ENCODE peak calls at places on chromosomes 2 and 18, in seven cellular contexts. T is activated CD8-positive, alpha-beta memory T cell treated with anti-CD3 and anti-CD28 coated beads, Interleukin-2, amount 50 U/mL, for 48 hours; Q is T-helper 2 cell; E is ACHN; H is BJ; J is T-helper 9 cell; I is activated T-helper 9 cell treated with anti-CD3 and anti-CD28 coated beads, Interleukin-2, amount 50 U/mL, for 16 hours. O is an unnamed sample.

GRCh38 chr18:61893304-61893970 is 630 bp upstream of the RNF152 start:
- DNase-seq in E (no peak), H (no peak), I (peak), J (peak), T (peak), Q (peak), O (peak)

GRCh38 chr2:115303-115702 is 69.0 kb upstream of the FAM110C start:
- DNase-seq in T (no peak), H (no peak), Q (no peak), J (no peak), E (peak), I (no peak), O (no peak)

GRCh38 chr18:10822457-10822856 is 296.6 kb downstream of the NAPG start:
- DNase-seq in H (no peak), Q (no peak), I (no peak), J (no peak), T (no peak), E (no peak), O (no peak)

GRCh38 chr2:228646061-228646460 is 464.6 kb upstream of the SPHKAP start:
- DNase-seq in E (no peak), Q (no peak), H (peak), T (no peak), J (no peak), I (no peak), O (no peak)

GRCh38 chr2:180571559-180571958 is 408.8 kb upstream of the UBE2E3 start:
- DNase-seq in T (no peak), I (no peak), H (peak), J (no peak), E (no peak), Q (no peak), O (no peak)

GRCh38 chr2:159256159-159256558 is 30.3 kb downstream of the WDSUB1 start:
- DNase-seq in T (no peak), J (no peak), I (no peak), Q (no peak), H (peak), E (no peak), O (no peak)

GRCh38 chr18:26089247-26090129 is 925 bp downstream of the SS18 start:
- DNase-seq in J (no peak), E (peak), T (no peak), Q (no peak), H (no peak), I (no peak), O (no peak)

GRCh38 chr2:65532937-65533336 is 100.5 kb upstream of the SPRED2 start:
- DNase-seq in Q (no peak), I (no peak), H (no peak), E (no peak), T (no peak), J (no peak), O (no peak)

GRCh38 chr2:37568565-37568964 is 102.9 kb downstream of the CDC42EP3 start:
- DNase-seq in I (no peak), H (no peak), E (no peak), Q (no peak), T (no peak), J (no peak), O (no peak)

GRCh38 chr2:235537186-235537585 is 43.3 kb downstream of the AGAP1 start:
- DNase-seq in T (no peak), I (no peak), Q (no peak), E (no peak), H (no peak), J (no peak), O (no peak)

GRCh38 chr18:40917096-40917495 is 1037.9 kb upstream of the PIK3C3 start:
- DNase-seq in Q (no peak), H (no peak), I (no peak), E (no peak), J (no peak), T (no peak), O (no peak)

GRCh38 chr2:232330068-232330999 is 48.2 kb upstream of the ALPP start:
- DNase-seq in T (no peak), J (no peak), H (no peak), E (no peak), Q (no peak), I (no peak), O (peak)

GRCh38 chr2:23692263-23692662 is 234.7 kb downstream of the ATAD2B start:
- DNase-seq in J (no peak), H (no peak), T (no peak), E (no peak), Q (no peak), I (no peak), O (no peak)

GRCh38 chr2:10720983-10721343 is 467 bp upstream of the ATP6V1C2 start:
- DNase-seq in J (no peak), I (no peak), E (no peak), T (no peak), Q (no peak), H (no peak), O (peak)

GRCh38 chr2:46451131-46451711 is 28.1 kb upstream of the TMEM247 start:
- DNase-seq in Q (no peak), J (no peak), E (no peak), I (no peak), T (no peak), H (no peak), O (no peak)

GRCh38 chr2:85143463-85144082 is 10.4 kb downstream of the TCF7L1 start:
- DNase-seq in T (no peak), J (no peak), H (no peak), E (no peak), I (no peak), Q (no peak), O (no peak)

GRCh38 chr2:11679491-11680130 is 9.6 kb upstream of the NTSR2 start:
- DNase-seq in Q (no peak), H (no peak), J (no peak), I (no peak), T (no peak), E (no peak), O (no peak)

GRCh38 chr2:120703330-120703994 is 32.2 kb upstream of the GLI2 start:
- DNase-seq in I (no peak), Q (no peak), H (no peak), T (no peak), J (no peak), E (peak), O (no peak)

GRCh38 chr2:239106314-239106908 is 258.5 kb downstream of the TWIST2 start:
- DNase-seq in Q (no peak), I (no peak), J (no peak), T (no peak), H (no peak), E (peak), O (no peak)

GRCh38 chr18:21257383-21257782 is 15.4 kb downstream of the GREB1L start:
- DNase-seq in E (peak), I (no peak), Q (no peak), T (no peak), J (no peak), H (no peak), O (no peak)

GRCh38 chr2:179562330-179562885 is 297.8 kb upstream of the SESTD1 start:
- DNase-seq in Q (no peak), I (no peak), J (no peak), H (no peak), T (no peak), E (no peak), O (no peak)

O was measured in mucosa of descending colon.